ENCODE peak calls at places on chromosome 16, in five cellular contexts. One of them, this sample, is unnamed.

GRCh38 chr16:68790130-68790761 is 53.1 kb upstream of the TANGO6 start:
- DNase-seq in GM23248: peak
- DNase-seq in hepatocyte: peak
- DNase-seq in neural progenitor cell: peak
- DNase-seq in GM23338: peak
- DNase-seq in this sample: no peak

GRCh38 chr16:51465026-51465425 is 314.0 kb upstream of the SALL1 start:
- DNase-seq in neural progenitor cell: no peak
- DNase-seq in GM23248: peak
- DNase-seq in GM23338: no peak
- DNase-seq in hepatocyte: no peak
- DNase-seq in this sample: no peak

GRCh38 chr16:1079786-1080525 is 7.4 kb downstream of the SSTR5 start:
- DNase-seq in hepatocyte: no peak
- DNase-seq in neural progenitor cell: no peak
- DNase-seq in GM23338: no peak
- DNase-seq in GM23248: no peak
- DNase-seq in this sample: no peak

GRCh38 chr16:85227262-85227923 is 115.1 kb upstream of the CIBAR2 start:
- DNase-seq in GM23338: no peak
- DNase-seq in GM23248: no peak
- DNase-seq in neural progenitor cell: no peak
- DNase-seq in hepatocyte: no peak
- DNase-seq in this sample: no peak

GRCh38 chr16:53945996-53946395 is 242.0 kb downstream of the FTO start:
- DNase-seq in GM23248: peak
- DNase-seq in hepatocyte: peak
- DNase-seq in GM23338: peak
- DNase-seq in neural progenitor cell: peak
- DNase-seq in this sample: peak

GRCh38 chr16:85258616-85259015 is 146.3 kb upstream of the CIBAR2 start:
- DNase-seq in neural progenitor cell: peak
- DNase-seq in hepatocyte: no peak
- DNase-seq in GM23338: no peak
- DNase-seq in GM23248: no peak
- DNase-seq in this sample: peak

GRCh38 chr16:2686912-2687507 is 4.7 kb downstream of the KCTD5 start:
- DNase-seq in hepatocyte: no peak
- DNase-seq in GM23248: no peak
- DNase-seq in neural progenitor cell: no peak
- DNase-seq in GM23338: no peak
- DNase-seq in this sample: no peak

GRCh38 chr16:8935989-8936388 is 27.7 kb downstream of the USP7 start:
- DNase-seq in GM23248: no peak
- DNase-seq in hepatocyte: no peak
- DNase-seq in GM23338: peak
- DNase-seq in neural progenitor cell: peak
- DNase-seq in this sample: peak

GRCh38 chr16:79218358-79218757 is 382.2 kb downstream of the MAF start:
- DNase-seq in GM23248: no peak
- DNase-seq in neural progenitor cell: no peak
- DNase-seq in hepatocyte: no peak
- DNase-seq in GM23338: no peak
- DNase-seq in this sample: no peak

GRCh38 chr16:86075488-86075785 is 176.5 kb downstream of the IRF8 start:
- DNase-seq in neural progenitor cell: no peak
- DNase-seq in GM23248: no peak
- DNase-seq in hepatocyte: no peak
- DNase-seq in GM23338: no peak
- DNase-seq in this sample: no peak

GRCh38 chr16:81568749-81569087 is 124.1 kb downstream of the CMIP start:
- DNase-seq in GM23248: no peak
- DNase-seq in hepatocyte: no peak
- DNase-seq in neural progenitor cell: no peak
- DNase-seq in GM23338: no peak
- DNase-seq in this sample: no peak

GRCh38 chr16:73636196-73636595 is 588.3 kb upstream of the ZFHX3 start:
- DNase-seq in GM23248: no peak
- DNase-seq in GM23338: peak
- DNase-seq in neural progenitor cell: no peak
- DNase-seq in hepatocyte: no peak
- DNase-seq in this sample: no peak

GRCh38 chr16:88370365-88370764 is 12.4 kb upstream of the ZNF469 start:
- DNase-seq in neural progenitor cell: no peak
- DNase-seq in hepatocyte: no peak
- DNase-seq in GM23248: no peak
- DNase-seq in GM23338: no peak
- DNase-seq in this sample: no peak
- TF ChIP-seq EZH2phosphoT487 in neural progenitor cell: no peak
- TF ChIP-seq EZH2phosphoT487 in hepatocyte: no peak
- TF ChIP-seq EZH2phosphoT487 in GM23248: no peak
- TF ChIP-seq EZH2phosphoT487 in GM23338: no peak
- TF ChIP-seq EZH2phosphoT487 in this sample: no peak

GRCh38 chr16:58452640-58453039 is 47.3 kb upstream of the NDRG4 start:
- DNase-seq in hepatocyte: no peak
- DNase-seq in GM23248: no peak
- DNase-seq in GM23338: no peak
- DNase-seq in neural progenitor cell: no peak
- DNase-seq in this sample: no peak

GRCh38 chr16:58450590-58450989 is 49.4 kb upstream of the NDRG4 start:
- DNase-seq in neural progenitor cell: no peak
- DNase-seq in hepatocyte: no peak
- DNase-seq in GM23338: no peak
- DNase-seq in GM23248: no peak
- DNase-seq in this sample: no peak

GRCh38 chr16:58451945-58452401 is 48.0 kb upstream of the NDRG4 start:
- DNase-seq in GM23248: peak
- DNase-seq in hepatocyte: peak
- DNase-seq in neural progenitor cell: no peak
- DNase-seq in GM23338: no peak
- DNase-seq in this sample: no peak

GRCh38 chr16:58449768-58450167 is 50.2 kb upstream of the NDRG4 start:
- DNase-seq in neural progenitor cell: no peak
- DNase-seq in hepatocyte: no peak
- DNase-seq in GM23248: no peak
- DNase-seq in GM23338: no peak
- DNase-seq in this sample: no peak

GRCh38 chr16:58451263-58451662 is 48.7 kb upstream of the NDRG4 start:
- DNase-seq in neural progenitor cell: no peak
- DNase-seq in GM23338: no peak
- DNase-seq in hepatocyte: no peak
- DNase-seq in GM23248: no peak
- DNase-seq in this sample: peak
- TF ChIP-seq EZH2phosphoT487 in neural progenitor cell: no peak
- TF ChIP-seq EZH2phosphoT487 in GM23338: no peak
- TF ChIP-seq EZH2phosphoT487 in hepatocyte: no peak
- TF ChIP-seq EZH2phosphoT487 in GM23248: no peak
- TF ChIP-seq EZH2phosphoT487 in this sample: no peak

GRCh38 chr16:88676502-88677242 is 9.6 kb downstream of the SNAI3 start:
- DNase-seq in hepatocyte: no peak
- DNase-seq in GM23338: no peak
- DNase-seq in GM23248: no peak
- DNase-seq in neural progenitor cell: no peak
- DNase-seq in this sample: no peak

GRCh38 chr16:88669986-88670385 is 7.1 kb upstream of the MVD start:
- DNase-seq in neural progenitor cell: no peak
- DNase-seq in GM23248: peak
- DNase-seq in hepatocyte: no peak
- DNase-seq in GM23338: no peak
- DNase-seq in this sample: no peak

GRCh38 chr16:88671806-88672205 is 8.9 kb upstream of the MVD start:
- DNase-seq in GM23338: no peak
- DNase-seq in GM23248: no peak
- DNase-seq in hepatocyte: no peak
- DNase-seq in neural progenitor cell: no peak
- DNase-seq in this sample: no peak

GRCh38 chr16:88673685-88674398 is 11.0 kb upstream of the MVD start:
- DNase-seq in neural progenitor cell: no peak
- DNase-seq in GM23338: no peak
- DNase-seq in hepatocyte: no peak
- DNase-seq in GM23248: no peak
- DNase-seq in this sample: no peak

GRCh38 chr16:88672776-88673175 is 9.9 kb upstream of the MVD start:
- DNase-seq in hepatocyte: no peak
- DNase-seq in neural progenitor cell: peak
- DNase-seq in GM23248: no peak
- DNase-seq in GM23338: peak
- DNase-seq in this sample: peak
- TF ChIP-seq EZH2phosphoT487 in hepatocyte: no peak
- TF ChIP-seq EZH2phosphoT487 in neural progenitor cell: no peak
- TF ChIP-seq EZH2phosphoT487 in GM23248: no peak
- TF ChIP-seq EZH2phosphoT487 in GM23338: no peak
- TF ChIP-seq EZH2phosphoT487 in this sample: no peak

DNA sequence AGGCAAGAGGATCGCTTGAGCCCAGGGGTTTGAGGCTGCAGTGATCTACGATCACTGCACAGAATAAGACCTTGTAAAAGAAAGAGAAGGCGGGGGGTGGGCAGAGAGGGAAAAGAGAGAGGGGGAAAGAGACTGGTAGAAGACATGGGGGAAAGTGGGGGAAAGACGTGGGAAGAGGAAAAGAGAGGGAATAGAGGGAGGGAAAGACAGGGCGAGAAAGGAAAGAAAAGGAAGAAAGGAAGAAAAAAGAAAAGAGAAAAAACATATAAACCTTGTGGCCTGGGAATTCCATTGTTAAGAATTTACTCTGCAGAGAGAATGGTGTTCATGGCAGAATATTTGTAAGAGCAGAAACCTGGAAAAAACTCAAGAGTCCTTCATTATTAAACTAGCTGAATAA is 120.4 kb downstream of the RMI2 start:
- DNase-seq in GM23248: no peak
- DNase-seq in hepatocyte: no peak
- DNase-seq in neural progenitor cell: no peak
- DNase-seq in GM23338: no peak
- DNase-seq in this sample: no peak
- TF ChIP-seq EZH2phosphoT487 in GM23248: no peak
- TF ChIP-seq EZH2phosphoT487 in hepatocyte: no peak
- TF ChIP-seq EZH2phosphoT487 in neural progenitor cell: no peak
- TF ChIP-seq EZH2phosphoT487 in GM23338: no peak
- TF ChIP-seq EZH2phosphoT487 in this sample: no peak

DNA sequence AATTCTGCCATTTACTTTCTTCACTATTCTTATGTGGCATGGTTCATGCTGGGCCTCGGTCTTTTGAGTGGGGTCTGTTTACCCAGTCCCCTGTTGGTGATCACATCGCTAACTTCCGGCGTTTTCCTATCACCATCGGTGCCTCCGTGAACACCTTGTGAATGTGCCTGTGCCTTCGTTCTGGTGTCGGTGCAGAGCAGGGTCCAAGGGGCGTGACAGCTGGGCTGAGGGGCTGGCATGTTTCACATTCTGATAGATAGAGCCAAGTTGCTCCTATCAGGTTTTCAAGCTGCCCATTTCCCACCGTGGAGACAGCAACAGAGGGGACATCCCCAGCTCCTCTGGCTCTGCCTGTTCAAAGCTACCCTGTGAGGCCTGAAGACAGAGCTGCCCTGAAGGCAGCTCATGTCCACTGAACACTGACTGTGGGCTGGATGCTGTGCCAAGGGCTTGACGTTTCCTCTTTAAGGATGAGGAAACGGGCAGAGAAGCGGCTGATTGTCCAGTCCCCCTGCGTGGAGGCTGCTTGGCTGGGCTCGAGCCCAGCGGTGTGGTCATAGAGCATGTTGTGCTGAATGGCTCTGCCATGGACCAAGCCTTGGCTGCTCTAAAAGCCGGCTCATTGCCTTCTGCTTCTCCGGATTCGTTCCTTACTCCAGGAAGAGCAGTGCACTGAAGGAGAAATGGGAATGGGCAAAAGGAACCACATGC is 17.0 kb downstream of the DHODH start:
- DNase-seq in neural progenitor cell: no peak
- DNase-seq in GM23338: no peak
- DNase-seq in hepatocyte: no peak
- DNase-seq in GM23248: no peak
- DNase-seq in this sample: no peak
- TF ChIP-seq EZH2phosphoT487 in neural progenitor cell: no peak
- TF ChIP-seq EZH2phosphoT487 in GM23338: no peak
- TF ChIP-seq EZH2phosphoT487 in hepatocyte: no peak
- TF ChIP-seq EZH2phosphoT487 in GM23248: no peak
- TF ChIP-seq EZH2phosphoT487 in this sample: no peak

DNA sequence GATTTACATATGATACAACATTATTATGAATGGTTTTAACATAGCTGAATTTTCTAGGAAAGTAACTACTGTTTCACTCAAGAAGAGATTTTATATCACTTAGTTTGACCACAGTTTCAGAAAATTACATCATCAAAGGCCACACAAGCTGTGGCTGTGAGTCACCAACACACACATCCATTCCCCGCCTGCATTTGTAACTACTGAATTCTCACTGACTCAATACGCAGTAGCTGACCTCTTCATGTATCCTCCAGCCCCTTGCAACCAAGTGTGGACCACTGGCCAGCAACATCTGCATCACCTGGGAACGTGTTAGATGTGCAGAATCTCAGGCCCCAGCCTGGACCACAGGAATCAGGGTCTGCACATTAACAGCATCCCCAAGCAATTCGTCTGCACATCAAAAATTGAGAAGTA is 197.6 kb downstream of the XYLT1 start:
- DNase-seq in neural progenitor cell: no peak
- DNase-seq in hepatocyte: peak
- DNase-seq in GM23248: peak
- DNase-seq in GM23338: no peak
- DNase-seq in this sample: no peak
- TF ChIP-seq EZH2phosphoT487 in neural progenitor cell: no peak
- TF ChIP-seq EZH2phosphoT487 in hepatocyte: no peak
- TF ChIP-seq EZH2phosphoT487 in GM23248: no peak
- TF ChIP-seq EZH2phosphoT487 in GM23338: no peak
- TF ChIP-seq EZH2phosphoT487 in this sample: no peak

This sample was measured in SK-N-SH.